ENCODE peak calls at places on chromosomes 3 and 15, in five cellular contexts. H is cardiac muscle cell, C is uterus, W is upper lobe of right lung, F is GM23338. T is an unnamed sample.

GRCh38 chr3:17187589-17188184 is 302.9 kb downstream of the PLCL2 start:
- DNase-seq in H (no peak), C (no peak), W (no peak), F (no peak), T (no peak)

GRCh38 chr3:134476977-134477376 is 8.8 kb downstream of the ANAPC13 start:
- DNase-seq in H (no peak), C (no peak), W (no peak), F (no peak), T (no peak)

GRCh38 chr3:4824948-4825325 is 154.3 kb upstream of the BHLHE40 start:
- DNase-seq in H (peak), C (no peak), W (no peak), F (no peak), T (no peak)

GRCh38 chr3:65979152-65979551 is 59.6 kb downstream of the MAGI1 start:
- DNase-seq in H (peak), C (no peak), W (no peak), F (peak), T (no peak)

GRCh38 chr3:66021731-66022131 is 17.0 kb downstream of the MAGI1 start:
- DNase-seq in H (no peak), C (no peak), W (no peak), F (peak), T (no peak)

GRCh38 chr3:11085078-11085840 is 69.0 kb upstream of the HRH1 start:
- DNase-seq in H (peak), C (no peak), W (no peak), F (no peak), T (no peak)

GRCh38 chr3:191382661-191383060 is 52.3 kb upstream of the UTS2B start:
- DNase-seq in H (no peak), C (no peak), W (no peak), F (peak), T (no peak)

GRCh38 chr3:185677146-185677829 is 91.2 kb downstream of the SENP2 start:
- DNase-seq in H (peak), C (no peak), W (no peak), F (peak), T (no peak)

GRCh38 chr3:7710284-7710683 is 791.3 kb upstream of the LMCD1 start:
- DNase-seq in H (no peak), C (no peak), W (no peak), F (no peak), T (no peak)

GRCh38 chr3:195860456-195860855 is 47.9 kb downstream of the TNK2 start:
- DNase-seq in H (no peak), C (no peak), W (no peak), F (no peak), T (no peak)

GRCh38 chr3:33440578-33441321 is 545 bp upstream of the UBP1 start:
- DNase-seq in H (peak), C (peak), W (peak), F (peak), T (peak)

GRCh38 chr3:18288243-18288642 is 136.9 kb downstream of the SATB1 start:
- DNase-seq in H (no peak), C (no peak), W (no peak), F (no peak), T (no peak)

GRCh38 chr15:58362262-58362922 is 69.4 kb upstream of the LIPC start:
- DNase-seq in H (no peak), C (no peak), W (no peak), F (no peak), T (no peak)

DNA sequence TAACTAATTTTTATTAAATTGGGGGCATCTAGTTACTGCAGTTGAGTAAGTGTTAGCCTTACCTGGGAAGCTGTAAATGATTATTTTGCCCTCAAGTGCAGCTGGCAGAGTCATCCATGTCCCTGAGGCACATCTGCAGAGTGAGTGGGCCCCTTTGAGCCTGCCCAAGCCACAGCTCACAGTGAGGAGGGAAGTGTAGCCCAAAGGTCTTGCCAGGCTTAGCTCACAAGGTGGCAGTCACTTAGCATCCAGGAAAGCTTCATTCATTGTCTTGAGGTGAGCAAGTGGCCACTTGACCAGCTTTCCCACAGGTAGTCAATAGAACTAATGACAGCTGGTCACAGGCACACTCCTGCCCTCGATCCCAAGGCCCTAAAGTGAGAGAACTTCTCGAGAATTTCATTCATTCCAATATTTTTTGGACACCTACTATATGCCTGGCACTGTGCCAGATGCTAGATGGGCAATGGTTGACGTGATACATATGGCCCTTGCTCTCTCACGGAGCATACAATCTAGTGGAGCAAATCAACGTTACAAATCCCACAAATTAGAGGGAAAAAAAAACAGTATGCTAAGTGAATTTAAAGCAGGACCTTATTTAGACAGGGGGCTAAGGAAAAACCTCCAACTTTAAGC is 163.3 kb upstream of the IL12A start:
- DNase-seq in H (peak), C (no peak), W (no peak), F (no peak), T (no peak)
- TF ChIP-seq CTCF in H (no peak), C (no peak), W (peak), F (peak), T (no peak)

GRCh38 chr15:26731965-26732364 is 40.9 kb downstream of the GABRB3 start:
- DNase-seq in H (no peak), C (no peak), W (no peak), F (no peak), T (no peak)
- TF ChIP-seq CTCF in H (no peak), C (no peak), W (no peak), F (no peak), T (no peak)

GRCh38 chr3:152474585-152474984 is 205.9 kb downstream of the MBNL1 start:
- DNase-seq in H (peak), C (peak), W (no peak), F (peak), T (no peak)
- TF ChIP-seq CTCF in H (peak), C (peak), W (peak), F (peak), T (peak)

GRCh38 chr15:34582461-34583357 is 742 bp downstream of the GOLGA8B start:
- DNase-seq in H (peak), C (peak), W (peak), F (peak), T (no peak)

GRCh38 chr15:34584996-34585395 is 1.5 kb upstream of the GOLGA8B start:
- DNase-seq in H (no peak), C (no peak), W (no peak), F (no peak), T (no peak)

GRCh38 chr15:34583399-34584320 is at the start of gene GOLGA8B:
- DNase-seq in H (peak), C (peak), W (peak), F (peak), T (peak)

GRCh38 chr15:34584321-34584668 is 844 bp upstream of the GOLGA8B start:
- DNase-seq in H (no peak), C (no peak), W (no peak), F (peak), T (no peak)

GRCh38 chr15:34588046-34588674 is 4.7 kb upstream of the GOLGA8B start:
- DNase-seq in H (peak), C (peak), W (no peak), F (peak), T (no peak)
- TF ChIP-seq CTCF in H (peak), C (peak), W (peak), F (peak), T (peak)

DNA sequence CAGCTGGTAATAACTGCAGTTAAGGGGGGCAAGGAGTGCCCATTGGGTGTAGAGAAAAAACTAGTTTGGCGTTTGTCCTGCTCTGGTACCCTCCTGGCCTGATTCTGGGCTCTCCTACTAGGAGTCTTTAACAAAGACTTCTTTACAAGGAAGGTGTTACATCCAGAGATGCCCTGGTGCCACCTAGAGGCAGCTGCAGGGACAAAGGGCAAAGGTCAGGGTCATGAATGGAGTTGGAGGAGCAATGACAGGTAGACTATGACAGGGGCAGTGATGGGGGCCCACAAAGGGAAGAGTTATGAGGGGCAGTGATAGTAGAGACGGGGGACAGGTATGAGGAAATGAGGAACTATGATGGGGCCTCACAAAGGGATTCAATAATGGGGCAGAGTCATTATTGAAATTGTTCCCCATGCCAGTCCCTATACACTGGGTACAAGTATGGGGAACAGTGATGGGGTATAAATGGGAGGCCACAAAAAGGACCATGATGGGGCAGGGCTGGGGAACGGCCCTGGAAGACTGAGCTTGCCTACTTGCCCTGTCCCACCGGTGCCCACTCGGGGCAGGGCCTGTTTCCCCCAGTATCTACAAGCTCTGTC is 7.9 kb downstream of the CCDC71 start:
- DNase-seq in H (peak), C (no peak), W (no peak), F (peak), T (no peak)
- TF ChIP-seq CTCF in H (peak), C (peak), W (peak), F (peak), T (peak)

GRCh38 chr3:49454898-49455681 is 15.0 kb upstream of the DAG1 start:
- DNase-seq in H (no peak), C (no peak), W (no peak), F (no peak), T (no peak)

GRCh38 chr3:49456417-49456816 is 13.7 kb upstream of the DAG1 start:
- DNase-seq in H (peak), C (no peak), W (no peak), F (no peak), T (no peak)

GRCh38 chr3:49453621-49454315 is 16.3 kb upstream of the DAG1 start:
- DNase-seq in H (no peak), C (no peak), W (no peak), F (no peak), T (no peak)

GRCh38 chr3:49460188-49460885 is 9.7 kb upstream of the DAG1 start:
- DNase-seq in H (no peak), C (no peak), W (no peak), F (no peak), T (no peak)

DNA sequence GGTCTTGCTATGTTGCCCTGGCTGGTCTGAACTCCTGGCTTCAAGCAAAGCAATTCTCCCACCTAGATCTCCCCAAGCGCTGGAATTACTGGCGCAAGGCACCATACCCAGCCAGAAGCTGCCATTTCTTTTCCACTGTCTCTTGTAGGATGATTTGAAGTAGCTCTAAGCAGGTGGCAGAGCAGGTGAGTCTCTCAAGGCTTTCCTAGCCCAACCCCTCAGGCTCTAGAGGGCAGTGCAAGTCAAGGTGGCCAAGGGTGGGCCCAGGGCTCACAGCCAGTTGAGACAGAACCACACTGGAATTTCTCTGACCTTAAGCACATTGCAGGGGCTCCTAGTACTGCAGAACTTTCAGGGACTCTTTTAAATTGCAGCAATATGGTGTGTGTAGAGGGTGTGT is 15.6 kb upstream of the DAG1 start:
- DNase-seq in H (no peak), C (no peak), W (no peak), F (peak), T (no peak)
- TF ChIP-seq CTCF in H (peak), C (no peak), W (peak), F (peak), T (no peak)

GRCh38 chr3:121414924-121415323 is 130.9 kb downstream of the POLQ start:
- DNase-seq in H (peak), C (no peak), W (no peak), F (no peak), T (no peak)

DNA sequence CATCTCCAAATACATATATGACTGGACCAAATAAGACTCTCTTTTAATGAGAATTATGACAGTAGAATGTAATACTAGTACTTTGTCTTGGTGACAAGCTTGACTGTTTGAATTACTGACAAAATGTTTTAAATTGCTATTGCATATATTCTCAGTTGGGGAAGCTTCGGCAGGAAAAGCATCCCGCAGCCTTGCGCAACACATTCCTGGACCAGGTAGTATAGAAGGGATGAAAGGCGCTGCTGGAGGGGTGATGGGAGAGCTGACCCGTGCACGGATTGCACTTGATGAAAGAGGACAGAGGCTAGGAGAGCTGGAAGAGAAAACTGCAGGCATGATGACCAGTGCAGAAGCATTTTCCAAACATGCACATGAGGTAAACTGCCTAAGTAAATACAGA is 127.6 kb downstream of the POLQ start:
- DNase-seq in H (no peak), C (no peak), W (no peak), F (peak), T (no peak)
- TF ChIP-seq CTCF in H (no peak), C (no peak), W (no peak), F (no peak), T (no peak)

T was measured in type B pancreatic cell.